ENCODE peak calls at places on chromosomes 4 and X, in six cellular contexts. One of them, this sample, is unnamed.

GRCh38 chr4:81378398-81378797 is 93.3 kb downstream of the RASGEF1B start:
- DNase-seq in Daoy: no peak
- DNase-seq in stimulated activated CD4-positive, alpha-beta T cell treated with anti-CD3 and anti-CD28 coated beads, Interleukin-12 subunit alpha, Interleukin-12 subunit beta, amount 100 ng/mL, for 24 hours: no peak
- DNase-seq in CD4-positive, alpha-beta memory T cell: no peak
- DNase-seq in upper lobe of right lung: no peak
- DNase-seq in mesothelial cell of epicardium: no peak
- DNase-seq in this sample: no peak

GRCh38 chr4:100945789-100946188 is 401.5 kb downstream of the PPP3CA start:
- DNase-seq in stimulated activated CD4-positive, alpha-beta T cell treated with anti-CD3 and anti-CD28 coated beads, Interleukin-12 subunit alpha, Interleukin-12 subunit beta, amount 100 ng/mL, for 24 hours: no peak
- DNase-seq in Daoy: no peak
- DNase-seq in CD4-positive, alpha-beta memory T cell: no peak
- DNase-seq in mesothelial cell of epicardium: no peak
- DNase-seq in upper lobe of right lung: no peak
- DNase-seq in this sample: no peak

GRCh38 chr4:57064811-57065711 is 45.1 kb downstream of the IGFBP7 start:
- DNase-seq in upper lobe of right lung: no peak
- DNase-seq in CD4-positive, alpha-beta memory T cell: no peak
- DNase-seq in mesothelial cell of epicardium: no peak
- DNase-seq in stimulated activated CD4-positive, alpha-beta T cell treated with anti-CD3 and anti-CD28 coated beads, Interleukin-12 subunit alpha, Interleukin-12 subunit beta, amount 100 ng/mL, for 24 hours: no peak
- DNase-seq in Daoy: peak; percentile 83
- DNase-seq in this sample: no peak

GRCh38 chr4:83558693-83559092 is 22.8 kb downstream of the GPAT3 start:
- DNase-seq in stimulated activated CD4-positive, alpha-beta T cell treated with anti-CD3 and anti-CD28 coated beads, Interleukin-12 subunit alpha, Interleukin-12 subunit beta, amount 100 ng/mL, for 24 hours: no peak
- DNase-seq in CD4-positive, alpha-beta memory T cell: no peak
- DNase-seq in upper lobe of right lung: no peak
- DNase-seq in Daoy: no peak
- DNase-seq in mesothelial cell of epicardium: no peak
- DNase-seq in this sample: no peak

GRCh38 chr4:170687751-170688150 is 598.0 kb upstream of the AADAT start:
- DNase-seq in upper lobe of right lung: no peak
- DNase-seq in CD4-positive, alpha-beta memory T cell: no peak
- DNase-seq in mesothelial cell of epicardium: no peak
- DNase-seq in Daoy: no peak
- DNase-seq in stimulated activated CD4-positive, alpha-beta T cell treated with anti-CD3 and anti-CD28 coated beads, Interleukin-12 subunit alpha, Interleukin-12 subunit beta, amount 100 ng/mL, for 24 hours: no peak
- DNase-seq in this sample: no peak

GRCh38 chr4:48635310-48635709 is 144.8 kb downstream of the FRYL start:
- DNase-seq in mesothelial cell of epicardium: no peak
- DNase-seq in upper lobe of right lung: no peak
- DNase-seq in stimulated activated CD4-positive, alpha-beta T cell treated with anti-CD3 and anti-CD28 coated beads, Interleukin-12 subunit alpha, Interleukin-12 subunit beta, amount 100 ng/mL, for 24 hours: peak; percentile 2
- DNase-seq in CD4-positive, alpha-beta memory T cell: no peak
- DNase-seq in Daoy: peak; percentile 16
- DNase-seq in this sample: no peak

GRCh38 chr4:117898496-117898895 is 135.8 kb upstream of the NDST3 start:
- DNase-seq in upper lobe of right lung: no peak
- DNase-seq in CD4-positive, alpha-beta memory T cell: no peak
- DNase-seq in stimulated activated CD4-positive, alpha-beta T cell treated with anti-CD3 and anti-CD28 coated beads, Interleukin-12 subunit alpha, Interleukin-12 subunit beta, amount 100 ng/mL, for 24 hours: no peak
- DNase-seq in mesothelial cell of epicardium: no peak
- DNase-seq in Daoy: peak; percentile 8
- DNase-seq in this sample: no peak

GRCh38 chr4:183344523-183345255 is 22.5 kb upstream of the CLDN24 start:
- DNase-seq in mesothelial cell of epicardium: no peak
- DNase-seq in upper lobe of right lung: peak; percentile 44
- DNase-seq in CD4-positive, alpha-beta memory T cell: no peak
- DNase-seq in Daoy: no peak
- DNase-seq in stimulated activated CD4-positive, alpha-beta T cell treated with anti-CD3 and anti-CD28 coated beads, Interleukin-12 subunit alpha, Interleukin-12 subunit beta, amount 100 ng/mL, for 24 hours: no peak
- DNase-seq in this sample: no peak

GRCh38 chr4:105241456-105241855 is 94.8 kb downstream of the TET2 start:
- DNase-seq in stimulated activated CD4-positive, alpha-beta T cell treated with anti-CD3 and anti-CD28 coated beads, Interleukin-12 subunit alpha, Interleukin-12 subunit beta, amount 100 ng/mL, for 24 hours: no peak
- DNase-seq in Daoy: no peak
- DNase-seq in upper lobe of right lung: no peak
- DNase-seq in CD4-positive, alpha-beta memory T cell: no peak
- DNase-seq in mesothelial cell of epicardium: no peak
- DNase-seq in this sample: no peak

GRCh38 chrX:626745-627509 is 3.7 kb upstream of the SHOX start:
- DNase-seq in stimulated activated CD4-positive, alpha-beta T cell treated with anti-CD3 and anti-CD28 coated beads, Interleukin-12 subunit alpha, Interleukin-12 subunit beta, amount 100 ng/mL, for 24 hours: no peak
- DNase-seq in CD4-positive, alpha-beta memory T cell: no peak
- DNase-seq in Daoy: no peak
- DNase-seq in mesothelial cell of epicardium: no peak
- DNase-seq in upper lobe of right lung: no peak
- DNase-seq in this sample: no peak

GRCh38 chr4:164892018-164892417 is 15.0 kb downstream of the APELA start:
- DNase-seq in Daoy: no peak
- DNase-seq in mesothelial cell of epicardium: no peak
- DNase-seq in upper lobe of right lung: no peak
- DNase-seq in stimulated activated CD4-positive, alpha-beta T cell treated with anti-CD3 and anti-CD28 coated beads, Interleukin-12 subunit alpha, Interleukin-12 subunit beta, amount 100 ng/mL, for 24 hours: no peak
- DNase-seq in CD4-positive, alpha-beta memory T cell: no peak
- DNase-seq in this sample: no peak

GRCh38 chrX:18873189-18873791 is 110.6 kb downstream of the PHKA2 start:
- DNase-seq in stimulated activated CD4-positive, alpha-beta T cell treated with anti-CD3 and anti-CD28 coated beads, Interleukin-12 subunit alpha, Interleukin-12 subunit beta, amount 100 ng/mL, for 24 hours: no peak
- DNase-seq in CD4-positive, alpha-beta memory T cell: no peak
- DNase-seq in mesothelial cell of epicardium: no peak
- DNase-seq in upper lobe of right lung: no peak
- DNase-seq in Daoy: peak; percentile 76
- DNase-seq in this sample: no peak

GRCh38 chr4:114791976-114792375 is 193.4 kb downstream of the UGT8 start:
- DNase-seq in stimulated activated CD4-positive, alpha-beta T cell treated with anti-CD3 and anti-CD28 coated beads, Interleukin-12 subunit alpha, Interleukin-12 subunit beta, amount 100 ng/mL, for 24 hours: no peak
- DNase-seq in CD4-positive, alpha-beta memory T cell: no peak
- DNase-seq in Daoy: no peak
- DNase-seq in mesothelial cell of epicardium: no peak
- DNase-seq in upper lobe of right lung: no peak
- DNase-seq in this sample: no peak

GRCh38 chrX:27987862-27988646 is 6.8 kb upstream of the DCAF8L1 start:
- DNase-seq in mesothelial cell of epicardium: no peak
- DNase-seq in stimulated activated CD4-positive, alpha-beta T cell treated with anti-CD3 and anti-CD28 coated beads, Interleukin-12 subunit alpha, Interleukin-12 subunit beta, amount 100 ng/mL, for 24 hours: no peak
- DNase-seq in Daoy: no peak
- DNase-seq in CD4-positive, alpha-beta memory T cell: no peak
- DNase-seq in upper lobe of right lung: no peak
- DNase-seq in this sample: no peak

GRCh38 chr4:183097251-183098079 is 1.6 kb upstream of the WWC2 start:
- DNase-seq in upper lobe of right lung: peak; percentile 69
- DNase-seq in CD4-positive, alpha-beta memory T cell: peak; percentile 17
- DNase-seq in Daoy: no peak
- DNase-seq in stimulated activated CD4-positive, alpha-beta T cell treated with anti-CD3 and anti-CD28 coated beads, Interleukin-12 subunit alpha, Interleukin-12 subunit beta, amount 100 ng/mL, for 24 hours: no peak
- DNase-seq in mesothelial cell of epicardium: peak; percentile 58
- DNase-seq in this sample: no peak

GRCh38 chrX:45714864-45715263 is 514.2 kb upstream of the DIPK2B start:
- DNase-seq in Daoy: peak; percentile 71
- DNase-seq in CD4-positive, alpha-beta memory T cell: no peak
- DNase-seq in upper lobe of right lung: no peak
- DNase-seq in stimulated activated CD4-positive, alpha-beta T cell treated with anti-CD3 and anti-CD28 coated beads, Interleukin-12 subunit alpha, Interleukin-12 subunit beta, amount 100 ng/mL, for 24 hours: no peak
- DNase-seq in mesothelial cell of epicardium: no peak
- DNase-seq in this sample: no peak

GRCh38 chr4:121764702-121765367 is at the start of gene SMIM43:
- DNase-seq in mesothelial cell of epicardium: peak; percentile 45
- DNase-seq in upper lobe of right lung: peak; percentile 68
- DNase-seq in Daoy: no peak
- DNase-seq in stimulated activated CD4-positive, alpha-beta T cell treated with anti-CD3 and anti-CD28 coated beads, Interleukin-12 subunit alpha, Interleukin-12 subunit beta, amount 100 ng/mL, for 24 hours: no peak
- DNase-seq in CD4-positive, alpha-beta memory T cell: no peak
- DNase-seq in this sample: no peak

GRCh38 chrX:110215411-110215810 is 102.5 kb downstream of the AMMECR1 start:
- DNase-seq in stimulated activated CD4-positive, alpha-beta T cell treated with anti-CD3 and anti-CD28 coated beads, Interleukin-12 subunit alpha, Interleukin-12 subunit beta, amount 100 ng/mL, for 24 hours: no peak
- DNase-seq in Daoy: no peak
- DNase-seq in mesothelial cell of epicardium: no peak
- DNase-seq in upper lobe of right lung: no peak
- DNase-seq in CD4-positive, alpha-beta memory T cell: no peak
- DNase-seq in this sample: no peak

GRCh38 chrX:12867746-12868145 is 874 bp downstream of the TLR7 start:
- DNase-seq in mesothelial cell of epicardium: no peak
- DNase-seq in CD4-positive, alpha-beta memory T cell: no peak
- DNase-seq in Daoy: no peak
- DNase-seq in upper lobe of right lung: no peak
- DNase-seq in stimulated activated CD4-positive, alpha-beta T cell treated with anti-CD3 and anti-CD28 coated beads, Interleukin-12 subunit alpha, Interleukin-12 subunit beta, amount 100 ng/mL, for 24 hours: no peak
- DNase-seq in this sample: no peak

GRCh38 chr4:71188197-71188625 is 150.6 kb upstream of the SLC4A4 start:
- DNase-seq in upper lobe of right lung: no peak
- DNase-seq in Daoy: peak; percentile 5
- DNase-seq in mesothelial cell of epicardium: no peak
- DNase-seq in CD4-positive, alpha-beta memory T cell: no peak
- DNase-seq in stimulated activated CD4-positive, alpha-beta T cell treated with anti-CD3 and anti-CD28 coated beads, Interleukin-12 subunit alpha, Interleukin-12 subunit beta, amount 100 ng/mL, for 24 hours: no peak
- DNase-seq in this sample: no peak

GRCh38 chr4:98688416-98689290 is 30.2 kb upstream of the TSPAN5 start:
- DNase-seq in upper lobe of right lung: no peak
- DNase-seq in mesothelial cell of epicardium: no peak
- DNase-seq in CD4-positive, alpha-beta memory T cell: peak; percentile 60
- DNase-seq in Daoy: peak; percentile 58
- DNase-seq in stimulated activated CD4-positive, alpha-beta T cell treated with anti-CD3 and anti-CD28 coated beads, Interleukin-12 subunit alpha, Interleukin-12 subunit beta, amount 100 ng/mL, for 24 hours: no peak
- DNase-seq in this sample: no peak

GRCh38 chrX:20863649-20864048 is 510.6 kb upstream of the CNKSR2 start:
- DNase-seq in stimulated activated CD4-positive, alpha-beta T cell treated with anti-CD3 and anti-CD28 coated beads, Interleukin-12 subunit alpha, Interleukin-12 subunit beta, amount 100 ng/mL, for 24 hours: no peak
- DNase-seq in CD4-positive, alpha-beta memory T cell: no peak
- DNase-seq in Daoy: no peak
- DNase-seq in mesothelial cell of epicardium: no peak
- DNase-seq in upper lobe of right lung: no peak
- DNase-seq in this sample: no peak

GRCh38 chrX:7614616-7615015 is 228.4 kb upstream of the VCX start:
- DNase-seq in CD4-positive, alpha-beta memory T cell: no peak
- DNase-seq in stimulated activated CD4-positive, alpha-beta T cell treated with anti-CD3 and anti-CD28 coated beads, Interleukin-12 subunit alpha, Interleukin-12 subunit beta, amount 100 ng/mL, for 24 hours: no peak
- DNase-seq in Daoy: no peak
- DNase-seq in upper lobe of right lung: no peak
- DNase-seq in mesothelial cell of epicardium: no peak
- DNase-seq in this sample: peak; percentile 29

GRCh38 chrX:22577181-22577580 is 304.5 kb downstream of the CBLL2 start:
- DNase-seq in Daoy: peak; percentile 62
- DNase-seq in mesothelial cell of epicardium: no peak
- DNase-seq in upper lobe of right lung: no peak
- DNase-seq in stimulated activated CD4-positive, alpha-beta T cell treated with anti-CD3 and anti-CD28 coated beads, Interleukin-12 subunit alpha, Interleukin-12 subunit beta, amount 100 ng/mL, for 24 hours: no peak
- DNase-seq in CD4-positive, alpha-beta memory T cell: no peak
- DNase-seq in this sample: no peak

GRCh38 chr4:3388461-3389185 is 53.1 kb upstream of the HGFAC start:
- DNase-seq in upper lobe of right lung: peak; percentile 67
- DNase-seq in stimulated activated CD4-positive, alpha-beta T cell treated with anti-CD3 and anti-CD28 coated beads, Interleukin-12 subunit alpha, Interleukin-12 subunit beta, amount 100 ng/mL, for 24 hours: no peak
- DNase-seq in mesothelial cell of epicardium: no peak
- DNase-seq in Daoy: peak; percentile 71
- DNase-seq in CD4-positive, alpha-beta memory T cell: no peak
- DNase-seq in this sample: no peak

GRCh38 chr4:27861381-27861787 is 1000.7 kb downstream of the STIM2 start:
- DNase-seq in mesothelial cell of epicardium: no peak
- DNase-seq in Daoy: no peak
- DNase-seq in upper lobe of right lung: no peak
- DNase-seq in stimulated activated CD4-positive, alpha-beta T cell treated with anti-CD3 and anti-CD28 coated beads, Interleukin-12 subunit alpha, Interleukin-12 subunit beta, amount 100 ng/mL, for 24 hours: no peak
- DNase-seq in CD4-positive, alpha-beta memory T cell: no peak
- DNase-seq in this sample: no peak

GRCh38 chr4:108834787-108835384 is 72.0 kb upstream of the ETNPPL start:
- DNase-seq in CD4-positive, alpha-beta memory T cell: peak; percentile 9
- DNase-seq in Daoy: peak; percentile 2
- DNase-seq in mesothelial cell of epicardium: no peak
- DNase-seq in upper lobe of right lung: no peak
- DNase-seq in stimulated activated CD4-positive, alpha-beta T cell treated with anti-CD3 and anti-CD28 coated beads, Interleukin-12 subunit alpha, Interleukin-12 subunit beta, amount 100 ng/mL, for 24 hours: no peak
- DNase-seq in this sample: no peak

GRCh38 chr4:153572609-153573008 is 106.4 kb downstream of the TMEM131L start:
- DNase-seq in CD4-positive, alpha-beta memory T cell: no peak
- DNase-seq in upper lobe of right lung: no peak
- DNase-seq in Daoy: no peak
- DNase-seq in stimulated activated CD4-positive, alpha-beta T cell treated with anti-CD3 and anti-CD28 coated beads, Interleukin-12 subunit alpha, Interleukin-12 subunit beta, amount 100 ng/mL, for 24 hours: no peak
- DNase-seq in mesothelial cell of epicardium: no peak
- DNase-seq in this sample: no peak

GRCh38 chrX:39869846-39870601 is 227.7 kb downstream of the BCOR start:
- DNase-seq in CD4-positive, alpha-beta memory T cell: peak; percentile 70
- DNase-seq in stimulated activated CD4-positive, alpha-beta T cell treated with anti-CD3 and anti-CD28 coated beads, Interleukin-12 subunit alpha, Interleukin-12 subunit beta, amount 100 ng/mL, for 24 hours: peak; percentile 42
- DNase-seq in upper lobe of right lung: no peak
- DNase-seq in mesothelial cell of epicardium: no peak
- DNase-seq in Daoy: peak; percentile 90
- DNase-seq in this sample: no peak

GRCh38 chr4:54659213-54660144 is 1.7 kb downstream of the KIT start:
- DNase-seq in mesothelial cell of epicardium: no peak
- DNase-seq in CD4-positive, alpha-beta memory T cell: no peak
- DNase-seq in stimulated activated CD4-positive, alpha-beta T cell treated with anti-CD3 and anti-CD28 coated beads, Interleukin-12 subunit alpha, Interleukin-12 subunit beta, amount 100 ng/mL, for 24 hours: no peak
- DNase-seq in Daoy: no peak
- DNase-seq in upper lobe of right lung: no peak
- DNase-seq in this sample: peak; percentile 32

GRCh38 chrX:136747003-136747986 is 33.4 kb downstream of the ARHGEF6 start:
- DNase-seq in CD4-positive, alpha-beta memory T cell: no peak
- DNase-seq in upper lobe of right lung: no peak
- DNase-seq in mesothelial cell of epicardium: no peak
- DNase-seq in stimulated activated CD4-positive, alpha-beta T cell treated with anti-CD3 and anti-CD28 coated beads, Interleukin-12 subunit alpha, Interleukin-12 subunit beta, amount 100 ng/mL, for 24 hours: no peak
- DNase-seq in Daoy: peak; percentile 31
- DNase-seq in this sample: no peak

GRCh38 chr4:145614235-145614615 is 5.0 kb upstream of the MMAA start:
- DNase-seq in Daoy: no peak
- DNase-seq in upper lobe of right lung: no peak
- DNase-seq in CD4-positive, alpha-beta memory T cell: no peak
- DNase-seq in mesothelial cell of epicardium: no peak
- DNase-seq in stimulated activated CD4-positive, alpha-beta T cell treated with anti-CD3 and anti-CD28 coated beads, Interleukin-12 subunit alpha, Interleukin-12 subunit beta, amount 100 ng/mL, for 24 hours: no peak
- DNase-seq in this sample: no peak

GRCh38 chr4:3571921-3572320 is 39.7 kb upstream of the LRPAP1 start:
- DNase-seq in stimulated activated CD4-positive, alpha-beta T cell treated with anti-CD3 and anti-CD28 coated beads, Interleukin-12 subunit alpha, Interleukin-12 subunit beta, amount 100 ng/mL, for 24 hours: no peak
- DNase-seq in mesothelial cell of epicardium: no peak
- DNase-seq in upper lobe of right lung: no peak
- DNase-seq in Daoy: no peak
- DNase-seq in CD4-positive, alpha-beta memory T cell: no peak
- DNase-seq in this sample: no peak

GRCh38 chr4:26330186-26330787 is 9.5 kb downstream of the RBPJ start:
- DNase-seq in mesothelial cell of epicardium: no peak
- DNase-seq in upper lobe of right lung: no peak
- DNase-seq in CD4-positive, alpha-beta memory T cell: peak; percentile 53
- DNase-seq in Daoy: peak; percentile 37
- DNase-seq in stimulated activated CD4-positive, alpha-beta T cell treated with anti-CD3 and anti-CD28 coated beads, Interleukin-12 subunit alpha, Interleukin-12 subunit beta, amount 100 ng/mL, for 24 hours: no peak
- DNase-seq in this sample: peak; percentile 35

GRCh38 chr4:42786350-42787070 is 106.0 kb upstream of the GRXCR1 start:
- DNase-seq in mesothelial cell of epicardium: no peak
- DNase-seq in Daoy: peak; percentile 41
- DNase-seq in CD4-positive, alpha-beta memory T cell: no peak
- DNase-seq in stimulated activated CD4-positive, alpha-beta T cell treated with anti-CD3 and anti-CD28 coated beads, Interleukin-12 subunit alpha, Interleukin-12 subunit beta, amount 100 ng/mL, for 24 hours: no peak
- DNase-seq in upper lobe of right lung: peak; percentile 79
- DNase-seq in this sample: peak; percentile 9

GRCh38 chrX:31301941-31302340 is 230.1 kb upstream of the FTHL17 start:
- DNase-seq in upper lobe of right lung: no peak
- DNase-seq in Daoy: no peak
- DNase-seq in mesothelial cell of epicardium: no peak
- DNase-seq in CD4-positive, alpha-beta memory T cell: no peak
- DNase-seq in stimulated activated CD4-positive, alpha-beta T cell treated with anti-CD3 and anti-CD28 coated beads, Interleukin-12 subunit alpha, Interleukin-12 subunit beta, amount 100 ng/mL, for 24 hours: no peak
- DNase-seq in this sample: no peak

GRCh38 chr4:10809905-10810304 is 125.3 kb upstream of the CLNK start:
- DNase-seq in Daoy: no peak
- DNase-seq in stimulated activated CD4-positive, alpha-beta T cell treated with anti-CD3 and anti-CD28 coated beads, Interleukin-12 subunit alpha, Interleukin-12 subunit beta, amount 100 ng/mL, for 24 hours: no peak
- DNase-seq in mesothelial cell of epicardium: no peak
- DNase-seq in upper lobe of right lung: no peak
- DNase-seq in CD4-positive, alpha-beta memory T cell: no peak
- DNase-seq in this sample: no peak

This sample was measured in NCI-H187.